ENCODE peak calls at places on chromosomes 13 and 19, in ten cellular contexts. One of them, this sample, is unnamed.

GRCh38 chr19:29492761-29493160 is 33.0 kb upstream of the VSTM2B start:
- DNase-seq in tibial artery: no peak
- DNase-seq in adrenal gland: no peak
- DNase-seq in ascending aorta: no peak
- DNase-seq in esophagus squamous epithelium: no peak
- DNase-seq in RWPE1: no peak
- DNase-seq in HCT116: no peak
- DNase-seq in cardiac muscle cell: no peak
- DNase-seq in OCI-LY7: no peak
- DNase-seq in CD4-positive, alpha-beta T cell: no peak
- DNase-seq in this sample: no peak

GRCh38 chr13:114071441-114071840 is 61.0 kb downstream of the RASA3 start:
- DNase-seq in adrenal gland: no peak
- DNase-seq in CD4-positive, alpha-beta T cell: no peak
- DNase-seq in cardiac muscle cell: no peak
- DNase-seq in esophagus squamous epithelium: no peak
- DNase-seq in OCI-LY7: no peak
- DNase-seq in HCT116: no peak
- DNase-seq in tibial artery: peak; percentile 49
- DNase-seq in ascending aorta: no peak
- DNase-seq in RWPE1: no peak
- DNase-seq in this sample: no peak

GRCh38 chr13:74306496-74306895 is 172.3 kb upstream of the KLF12 start:
- DNase-seq in ascending aorta: no peak
- DNase-seq in tibial artery: no peak
- DNase-seq in CD4-positive, alpha-beta T cell: no peak
- DNase-seq in esophagus squamous epithelium: no peak
- DNase-seq in adrenal gland: no peak
- DNase-seq in HCT116: no peak
- DNase-seq in OCI-LY7: no peak
- DNase-seq in cardiac muscle cell: no peak
- DNase-seq in RWPE1: no peak
- DNase-seq in this sample: no peak

GRCh38 chr19:2556221-2557092 is 80.5 kb downstream of the GADD45B start:
- DNase-seq in adrenal gland: peak; percentile 14
- DNase-seq in CD4-positive, alpha-beta T cell: no peak
- DNase-seq in OCI-LY7: no peak
- DNase-seq in tibial artery: peak; percentile 63
- DNase-seq in ascending aorta: no peak
- DNase-seq in cardiac muscle cell: no peak
- DNase-seq in esophagus squamous epithelium: no peak
- DNase-seq in RWPE1: no peak
- DNase-seq in HCT116: no peak
- DNase-seq in this sample: no peak

GRCh38 chr13:100673831-100674362 is 698 bp downstream of the TMTC4 start:
- DNase-seq in ascending aorta: no peak
- DNase-seq in CD4-positive, alpha-beta T cell: peak; percentile 30
- DNase-seq in tibial artery: peak; percentile 73
- DNase-seq in cardiac muscle cell: no peak
- DNase-seq in OCI-LY7: peak; percentile 11
- DNase-seq in adrenal gland: peak; percentile 55
- DNase-seq in RWPE1: peak; percentile 80
- DNase-seq in HCT116: peak; percentile 28
- DNase-seq in esophagus squamous epithelium: no peak
- DNase-seq in this sample: peak; percentile 48

GRCh38 chr19:18932216-18932841 is 8.7 kb downstream of the HOMER3 start:
- DNase-seq in OCI-LY7: peak; percentile 85
- DNase-seq in HCT116: peak; percentile 58
- DNase-seq in adrenal gland: peak; percentile 85
- DNase-seq in RWPE1: peak; percentile 90
- DNase-seq in CD4-positive, alpha-beta T cell: peak; percentile 80
- DNase-seq in tibial artery: peak; percentile 85
- DNase-seq in cardiac muscle cell: peak; percentile 88
- DNase-seq in esophagus squamous epithelium: no peak
- DNase-seq in ascending aorta: peak; percentile 80
- DNase-seq in this sample: peak; percentile 63

GRCh38 chr19:46821512-46822359 is 28.9 kb downstream of the AP2S1 start:
- DNase-seq in RWPE1: no peak
- DNase-seq in OCI-LY7: peak; percentile 57
- DNase-seq in cardiac muscle cell: no peak
- DNase-seq in ascending aorta: no peak
- DNase-seq in CD4-positive, alpha-beta T cell: peak; percentile 55
- DNase-seq in adrenal gland: no peak
- DNase-seq in HCT116: no peak
- DNase-seq in tibial artery: no peak
- DNase-seq in esophagus squamous epithelium: no peak
- DNase-seq in this sample: no peak

GRCh38 chr19:55620410-55620809 is 4.0 kb downstream of the ZNF784 start:
- DNase-seq in adrenal gland: no peak
- DNase-seq in OCI-LY7: no peak
- DNase-seq in esophagus squamous epithelium: no peak
- DNase-seq in tibial artery: no peak
- DNase-seq in ascending aorta: no peak
- DNase-seq in HCT116: no peak
- DNase-seq in RWPE1: no peak
- DNase-seq in cardiac muscle cell: no peak
- DNase-seq in CD4-positive, alpha-beta T cell: no peak
- DNase-seq in this sample: no peak

DNA sequence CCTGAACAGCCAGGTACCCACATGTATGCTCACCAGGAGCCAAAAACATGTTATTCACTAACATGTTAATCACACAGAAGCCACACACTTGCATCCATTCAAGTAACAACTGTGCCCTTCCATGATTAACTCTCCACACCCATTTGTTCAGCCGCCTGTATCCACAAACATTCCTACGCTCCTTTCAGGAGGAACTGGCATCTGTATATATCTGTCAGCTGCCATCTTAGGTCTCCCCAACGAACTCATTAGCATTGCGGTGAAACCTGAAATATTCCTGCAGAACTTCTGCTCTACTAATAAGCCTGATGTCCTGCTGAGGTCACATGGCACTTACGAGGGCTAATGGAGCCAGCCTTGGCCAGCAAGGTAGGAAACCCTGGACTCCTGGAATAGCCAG is 33.0 kb downstream of the OLFM2 start:
- DNase-seq in OCI-LY7: no peak
- DNase-seq in CD4-positive, alpha-beta T cell: no peak
- DNase-seq in adrenal gland: no peak
- DNase-seq in esophagus squamous epithelium: no peak
- DNase-seq in RWPE1: no peak
- DNase-seq in HCT116: no peak
- DNase-seq in cardiac muscle cell: no peak
- DNase-seq in tibial artery: no peak
- DNase-seq in ascending aorta: no peak
- DNase-seq in this sample: no peak
- H3K27ac ChIP-seq in OCI-LY7: no peak overlapping the region
- H3K27ac ChIP-seq in CD4-positive, alpha-beta T cell: no peak overlapping the region
- H3K27ac ChIP-seq in adrenal gland: no peak overlapping the region
- H3K27ac ChIP-seq in esophagus squamous epithelium: no peak overlapping the region
- H3K27ac ChIP-seq in RWPE1: no peak overlapping the region
- H3K27ac ChIP-seq in HCT116: no peak overlapping the region
- H3K27ac ChIP-seq in cardiac muscle cell: no peak overlapping the region
- H3K27ac ChIP-seq in tibial artery: no peak overlapping the region
- H3K27ac ChIP-seq in ascending aorta: no peak overlapping the region
- H3K27ac ChIP-seq in this sample: no peak overlapping the region

GRCh38 chr19:7638802-7639465 is 2.0 kb downstream of the STXBP2 start:
- DNase-seq in tibial artery: no peak
- DNase-seq in CD4-positive, alpha-beta T cell: no peak
- DNase-seq in cardiac muscle cell: no peak
- DNase-seq in adrenal gland: no peak
- DNase-seq in HCT116: no peak
- DNase-seq in OCI-LY7: no peak
- DNase-seq in RWPE1: no peak
- DNase-seq in esophagus squamous epithelium: no peak
- DNase-seq in ascending aorta: no peak
- DNase-seq in this sample: no peak

GRCh38 chr19:7636317-7636690 is 606 bp upstream of the STXBP2 start:
- DNase-seq in RWPE1: no peak
- DNase-seq in CD4-positive, alpha-beta T cell: no peak
- DNase-seq in tibial artery: no peak
- DNase-seq in esophagus squamous epithelium: no peak
- DNase-seq in HCT116: no peak
- DNase-seq in adrenal gland: no peak
- DNase-seq in cardiac muscle cell: no peak
- DNase-seq in ascending aorta: no peak
- DNase-seq in OCI-LY7: no peak
- DNase-seq in this sample: no peak

GRCh38 chr19:7635670-7636069 is 1.2 kb upstream of the STXBP2 start:
- DNase-seq in CD4-positive, alpha-beta T cell: no peak
- DNase-seq in RWPE1: no peak
- DNase-seq in OCI-LY7: no peak
- DNase-seq in tibial artery: no peak
- DNase-seq in cardiac muscle cell: no peak
- DNase-seq in ascending aorta: no peak
- DNase-seq in adrenal gland: no peak
- DNase-seq in HCT116: no peak
- DNase-seq in esophagus squamous epithelium: no peak
- DNase-seq in this sample: no peak

GRCh38 chr19:7636691-7637373 is at the start of gene STXBP2:
- DNase-seq in esophagus squamous epithelium: peak; percentile 40
- DNase-seq in adrenal gland: peak; percentile 44
- DNase-seq in cardiac muscle cell: peak; percentile 70
- DNase-seq in ascending aorta: peak; percentile 73
- DNase-seq in CD4-positive, alpha-beta T cell: peak; percentile 94
- DNase-seq in tibial artery: no peak
- DNase-seq in OCI-LY7: peak; percentile 91
- DNase-seq in HCT116: peak; percentile 76
- DNase-seq in RWPE1: peak; percentile 88
- DNase-seq in this sample: no peak

DNA sequence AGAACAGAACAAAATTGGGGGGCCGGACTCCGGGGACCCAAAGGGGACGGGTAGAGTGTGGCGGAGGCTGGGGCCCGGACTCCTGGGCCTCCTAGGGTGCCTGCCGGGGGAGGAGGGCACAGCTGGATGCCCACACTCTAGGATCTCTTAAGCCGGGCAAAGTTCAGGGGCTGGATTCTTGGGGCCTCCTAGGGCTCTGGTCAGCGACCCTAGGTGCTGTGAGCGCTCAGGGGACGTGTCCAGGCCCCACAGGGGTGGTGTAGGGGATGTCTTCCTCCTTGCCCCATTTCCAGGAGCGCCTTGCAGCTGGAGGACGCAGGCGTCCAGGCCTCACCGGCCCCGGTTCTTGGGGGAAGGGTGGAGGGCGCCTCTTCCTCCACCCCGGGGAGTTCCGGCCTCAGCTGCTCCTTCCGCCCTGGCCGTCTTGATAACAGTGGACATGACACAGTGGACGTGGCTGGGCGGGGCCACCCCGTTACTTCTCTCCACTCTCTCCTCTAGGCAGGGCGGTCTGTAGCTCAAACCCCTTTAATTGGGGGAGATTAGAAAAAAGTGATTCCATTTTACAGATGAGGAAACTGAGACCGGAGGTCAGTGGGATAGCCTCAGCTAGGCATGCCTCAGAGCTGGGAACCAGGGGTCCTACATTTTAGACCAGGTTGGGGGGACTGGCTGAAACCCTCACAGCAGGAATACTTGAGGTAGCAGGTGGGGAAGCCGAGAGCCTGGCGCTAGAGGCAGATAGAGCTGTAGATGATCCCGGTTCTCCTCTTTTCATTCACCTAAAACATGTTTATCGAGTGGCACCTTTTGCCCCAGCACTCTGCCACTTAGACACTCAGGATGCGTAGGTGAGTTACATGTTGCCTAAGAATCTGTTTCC is 705 bp downstream of the STXBP2 start:
- DNase-seq in RWPE1: peak; percentile 19
- DNase-seq in OCI-LY7: peak; percentile 29
- DNase-seq in ascending aorta: no peak
- DNase-seq in cardiac muscle cell: no peak
- DNase-seq in tibial artery: no peak
- DNase-seq in adrenal gland: no peak
- DNase-seq in esophagus squamous epithelium: no peak
- DNase-seq in CD4-positive, alpha-beta T cell: no peak
- DNase-seq in HCT116: no peak
- DNase-seq in this sample: no peak
- H3K27ac ChIP-seq in RWPE1: peak overlapping the region; percentile 71
- H3K27ac ChIP-seq in OCI-LY7: no peak overlapping the region
- H3K27ac ChIP-seq in ascending aorta: no peak overlapping the region
- H3K27ac ChIP-seq in cardiac muscle cell: no peak overlapping the region
- H3K27ac ChIP-seq in tibial artery: no peak overlapping the region
- H3K27ac ChIP-seq in adrenal gland: peak overlapping the region; percentile 57
- H3K27ac ChIP-seq in esophagus squamous epithelium: peak overlapping the region; percentile 93
- H3K27ac ChIP-seq in CD4-positive, alpha-beta T cell: peak overlapping the region; percentile 76
- H3K27ac ChIP-seq in HCT116: peak overlapping the region; percentile 84
- H3K27ac ChIP-seq in this sample: no peak overlapping the region

DNA sequence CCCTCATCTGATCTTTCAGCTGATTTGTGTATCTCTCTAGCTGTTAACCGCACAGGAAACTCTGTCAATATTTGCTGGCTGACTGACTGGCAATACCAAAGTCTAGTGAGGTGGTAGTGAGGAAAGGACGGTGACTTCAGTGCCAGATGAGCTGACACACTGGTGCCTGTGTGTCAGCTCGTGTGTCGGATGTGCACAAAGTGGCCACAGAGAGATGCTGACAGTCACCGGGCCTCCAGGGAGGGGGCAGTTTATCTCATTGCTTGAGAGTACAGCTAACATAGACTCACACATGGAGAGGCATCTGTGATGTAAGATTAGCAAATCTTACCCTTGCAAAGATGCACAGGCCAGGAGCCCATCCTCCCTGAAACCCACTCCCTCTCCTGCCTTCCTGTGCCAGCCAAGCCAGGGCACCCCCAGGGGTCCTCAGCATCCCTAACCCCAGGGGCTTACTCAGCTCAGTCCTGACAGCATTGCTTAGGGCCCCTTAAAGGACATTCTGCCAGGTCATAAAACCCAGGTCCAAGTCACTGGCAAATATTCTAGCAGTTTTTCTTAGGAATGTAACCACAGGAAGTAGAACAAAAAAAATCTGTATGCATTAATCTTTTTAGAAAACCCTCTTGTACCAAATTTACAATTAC is 80.2 kb downstream of the SHISA2 start:
- DNase-seq in cardiac muscle cell: no peak
- DNase-seq in RWPE1: no peak
- DNase-seq in CD4-positive, alpha-beta T cell: peak; percentile 64
- DNase-seq in OCI-LY7: no peak
- DNase-seq in adrenal gland: no peak
- DNase-seq in esophagus squamous epithelium: no peak
- DNase-seq in HCT116: no peak
- DNase-seq in tibial artery: no peak
- DNase-seq in ascending aorta: no peak
- DNase-seq in this sample: no peak
- H3K27ac ChIP-seq in cardiac muscle cell: no peak overlapping the region
- H3K27ac ChIP-seq in RWPE1: no peak overlapping the region
- H3K27ac ChIP-seq in CD4-positive, alpha-beta T cell: no peak overlapping the region
- H3K27ac ChIP-seq in OCI-LY7: no peak overlapping the region
- H3K27ac ChIP-seq in adrenal gland: no peak overlapping the region
- H3K27ac ChIP-seq in esophagus squamous epithelium: no peak overlapping the region
- H3K27ac ChIP-seq in HCT116: no peak overlapping the region
- H3K27ac ChIP-seq in tibial artery: no peak overlapping the region
- H3K27ac ChIP-seq in ascending aorta: no peak overlapping the region
- H3K27ac ChIP-seq in this sample: no peak overlapping the region

GRCh38 chr19:41352279-41352608 is 1.5 kb downstream of the TGFB1 start:
- DNase-seq in cardiac muscle cell: no peak
- DNase-seq in adrenal gland: no peak
- DNase-seq in RWPE1: no peak
- DNase-seq in tibial artery: no peak
- DNase-seq in CD4-positive, alpha-beta T cell: no peak
- DNase-seq in OCI-LY7: no peak
- DNase-seq in esophagus squamous epithelium: no peak
- DNase-seq in HCT116: no peak
- DNase-seq in ascending aorta: no peak
- DNase-seq in this sample: no peak

GRCh38 chr19:41352609-41353465 is 885 bp downstream of the TGFB1 start:
- DNase-seq in RWPE1: peak; percentile 72
- DNase-seq in esophagus squamous epithelium: no peak
- DNase-seq in tibial artery: peak; percentile 84
- DNase-seq in OCI-LY7: peak; percentile 82
- DNase-seq in HCT116: no peak
- DNase-seq in CD4-positive, alpha-beta T cell: peak; percentile 80
- DNase-seq in cardiac muscle cell: peak; percentile 65
- DNase-seq in adrenal gland: peak; percentile 49
- DNase-seq in ascending aorta: peak; percentile 83
- DNase-seq in this sample: no peak

GRCh38 chr19:41350735-41351338 is 2.9 kb downstream of the TGFB1 start:
- DNase-seq in CD4-positive, alpha-beta T cell: no peak
- DNase-seq in RWPE1: no peak
- DNase-seq in cardiac muscle cell: no peak
- DNase-seq in OCI-LY7: no peak
- DNase-seq in ascending aorta: no peak
- DNase-seq in adrenal gland: no peak
- DNase-seq in tibial artery: no peak
- DNase-seq in HCT116: no peak
- DNase-seq in esophagus squamous epithelium: no peak
- DNase-seq in this sample: no peak

GRCh38 chr19:41353466-41354342 is at the start of gene TGFB1:
- DNase-seq in adrenal gland: peak; percentile 82
- DNase-seq in cardiac muscle cell: peak; percentile 77
- DNase-seq in CD4-positive, alpha-beta T cell: peak; percentile 96
- DNase-seq in RWPE1: peak; percentile 88
- DNase-seq in tibial artery: peak; percentile 95
- DNase-seq in OCI-LY7: peak; percentile 93
- DNase-seq in ascending aorta: peak; percentile 95
- DNase-seq in esophagus squamous epithelium: peak; percentile 55
- DNase-seq in HCT116: peak; percentile 63
- DNase-seq in this sample: peak; percentile 43

GRCh38 chr19:41351339-41352245 is 2.1 kb downstream of the TGFB1 start:
- DNase-seq in ascending aorta: peak; percentile 84
- DNase-seq in cardiac muscle cell: peak; percentile 48
- DNase-seq in HCT116: no peak
- DNase-seq in adrenal gland: peak; percentile 46
- DNase-seq in OCI-LY7: peak; percentile 56
- DNase-seq in tibial artery: peak; percentile 88
- DNase-seq in esophagus squamous epithelium: peak; percentile 39
- DNase-seq in RWPE1: peak; percentile 86
- DNase-seq in CD4-positive, alpha-beta T cell: peak; percentile 83
- DNase-seq in this sample: no peak
- H3K27ac ChIP-seq in ascending aorta: peak overlapping the region; percentile 88
- H3K27ac ChIP-seq in cardiac muscle cell: no peak overlapping the region
- H3K27ac ChIP-seq in HCT116: peak overlapping the region; percentile 89
- H3K27ac ChIP-seq in adrenal gland: no peak overlapping the region
- H3K27ac ChIP-seq in OCI-LY7: peak overlapping the region; percentile 25
- H3K27ac ChIP-seq in tibial artery: peak overlapping the region; percentile 89
- H3K27ac ChIP-seq in esophagus squamous epithelium: peak overlapping the region; percentile 95
- H3K27ac ChIP-seq in RWPE1: peak overlapping the region; percentile 84
- H3K27ac ChIP-seq in CD4-positive, alpha-beta T cell: peak overlapping the region; percentile 94
- H3K27ac ChIP-seq in this sample: no peak overlapping the region

This sample was measured in caudate nucleus.